ENCODE peak calls at places on chromosome 5, in four cellular contexts. S, I, T and B are unnamed samples.

GRCh38 chr5:65172486-65173129 is 309.1 kb downstream of the ADAMTS6 start:
- DNase-seq in T (no peak), I (no peak), S (no peak), B (no peak)

GRCh38 chr5:151620463-151620844 is 29.3 kb upstream of the FAT2 start:
- DNase-seq in I (no peak), T (no peak), S (no peak), B (no peak)

GRCh38 chr5:160213537-160213936 is 15.8 kb upstream of the FABP6 start:
- DNase-seq in I (no peak), S (peak; percentile 48), T (peak; percentile 73), B (no peak)

GRCh38 chr5:31774779-31775178 is 135.8 kb downstream of the PDZD2 start:
- DNase-seq in I (no peak), S (no peak), T (no peak), B (no peak)

GRCh38 chr5:79181419-79182022 is 54.4 kb upstream of the JMY start:
- DNase-seq in S (no peak), I (no peak), T (no peak), B (no peak)

GRCh38 chr5:136040746-136041415 is 12.1 kb downstream of the TGFBI start:
- DNase-seq in T (no peak), I (no peak), S (no peak), B (no peak)

GRCh38 chr5:135073771-135074345 is 39.8 kb upstream of the PITX1 start:
- DNase-seq in T (no peak), S (no peak), I (no peak), B (no peak)

GRCh38 chr5:33734541-33734940 is 157.2 kb downstream of the ADAMTS12 start:
- DNase-seq in I (no peak), T (no peak), S (no peak), B (no peak)

GRCh38 chr5:94693043-94693822 is 74.8 kb downstream of the SLF1 start:
- DNase-seq in T (peak; percentile 68), I (no peak), S (no peak), B (no peak)

GRCh38 chr5:137564475-137564961 is 65.4 kb upstream of the SPOCK1 start:
- DNase-seq in T (no peak), S (no peak), I (peak; percentile 14), B (no peak)

DNA sequence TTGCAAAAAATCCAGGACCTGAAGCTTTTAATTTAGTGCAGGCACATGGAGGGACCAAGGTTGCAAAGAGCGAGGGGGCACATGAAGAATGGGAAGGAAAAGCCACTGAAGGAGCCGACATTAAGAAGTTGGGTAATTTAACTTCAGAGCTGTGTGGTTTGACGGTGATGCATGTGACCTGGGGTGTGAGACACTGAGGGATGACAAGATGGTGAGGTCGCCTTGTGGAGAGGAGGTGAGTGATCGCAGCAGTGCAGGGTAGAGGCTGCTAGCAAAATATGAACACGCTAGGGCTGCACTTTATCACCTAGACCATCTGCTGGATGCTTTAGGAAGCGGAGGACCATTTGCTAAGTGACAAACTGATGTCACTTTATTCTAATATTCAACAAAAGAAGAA is 339.0 kb upstream of the KIF2A start:
- DNase-seq in I (no peak), T (no peak), S (no peak), B (no peak)
- H3K9me3 ChIP-seq in I (no peaks in the 10 kb centered on the region), T (no peaks in the 10 kb centered on the region), S (no peaks in the 10 kb centered on the region), B (no peaks in the 10 kb centered on the region)

GRCh38 chr5:179008667-179009066 is 13.5 kb upstream of the GRM6 start:
- DNase-seq in T (peak; percentile 47), S (no peak), I (no peak), B (no peak)
- H3K9me3 ChIP-seq in T (no peaks in the 10 kb centered on the region), S (peaks cover 12% of the 10 kb centered on the region), I (peaks cover 4% of the 10 kb centered on the region), B (no peaks in the 10 kb centered on the region)

DNA sequence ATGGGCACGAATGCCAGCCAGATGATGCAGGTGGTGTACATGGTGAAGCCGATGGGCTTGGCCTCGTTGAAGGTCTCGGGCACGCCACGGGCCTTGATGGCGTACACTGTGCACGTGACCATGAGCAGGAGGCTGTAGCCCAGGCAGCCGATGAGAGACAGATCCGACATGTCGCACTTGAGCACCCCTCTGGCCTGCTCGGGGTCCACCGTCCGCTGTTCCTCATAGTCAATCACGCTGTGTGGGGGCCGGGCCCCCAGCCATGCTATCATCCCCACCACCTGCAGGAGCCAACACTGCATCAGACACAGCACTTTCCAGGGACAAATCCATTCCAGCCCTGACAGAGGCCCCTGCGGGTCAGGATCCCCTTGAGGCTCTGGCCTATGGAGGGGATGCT is 12.2 kb downstream of the GRM6 start:
- DNase-seq in I (no peak), S (no peak), T (no peak), B (no peak)
- H3K9me3 ChIP-seq in I (peaks cover 69% of the 10 kb centered on the region), S (peaks cover 24% of the 10 kb centered on the region), T (peaks cover 13% of the 10 kb centered on the region), B (no peaks in the 10 kb centered on the region)

DNA sequence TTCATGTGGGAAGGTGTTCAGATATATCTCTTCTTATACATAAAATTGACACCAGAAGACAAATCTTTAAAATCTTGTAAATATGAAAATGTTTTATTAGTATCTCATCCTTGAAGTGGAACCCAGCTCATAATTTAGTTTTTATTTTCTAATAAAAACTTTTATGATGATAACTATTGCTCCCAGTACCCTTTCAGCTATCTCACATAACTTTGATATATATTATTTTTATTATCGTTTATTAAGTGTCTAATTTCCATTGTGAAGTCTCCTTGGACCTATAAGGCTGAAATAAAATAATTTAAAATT is 16.0 kb downstream of the PCDHB15 start:
- DNase-seq in T (no peak), S (no peak), I (no peak), B (no peak)
- H3K9me3 ChIP-seq in T (peaks cover 62% of the 10 kb centered on the region), S (peaks cover 86% of the 10 kb centered on the region), I (peaks cover 75% of the 10 kb centered on the region), B (peaks cover 21% of the 10 kb centered on the region)

GRCh38 chr5:82340799-82341198 is 62.6 kb upstream of the RPS23 start:
- DNase-seq in S (no peak), I (no peak), T (no peak), B (no peak)

GRCh38 chr5:82339744-82340143 is 61.6 kb upstream of the RPS23 start:
- DNase-seq in I (no peak), S (no peak), T (no peak), B (no peak)

GRCh38 chr5:82341325-82341724 is 63.2 kb upstream of the RPS23 start:
- DNase-seq in S (no peak), T (no peak), I (no peak), B (no peak)

GRCh38 chr5:82336566-82337351 is 58.6 kb upstream of the RPS23 start:
- DNase-seq in T (no peak), I (no peak), S (no peak), B (no peak)

DNA sequence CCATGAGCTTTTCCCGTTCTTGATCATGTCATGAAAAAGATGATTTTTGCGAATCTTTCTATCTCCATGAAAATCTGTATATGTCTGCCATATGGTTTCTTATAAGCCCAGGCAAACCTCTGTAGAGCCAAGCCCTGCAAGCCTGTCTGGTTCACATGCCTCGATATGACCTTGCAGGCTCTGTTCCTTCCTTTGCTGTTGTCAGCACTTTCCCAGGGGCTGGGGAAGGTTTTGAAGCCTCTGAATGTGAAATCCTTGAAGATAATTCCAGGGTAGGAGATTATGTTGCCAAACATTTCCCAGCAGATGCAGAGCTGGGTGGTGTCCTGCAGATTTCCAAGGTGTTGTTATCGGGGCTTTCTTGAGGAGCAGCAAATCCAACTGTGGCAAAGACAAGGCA is 60.6 kb upstream of the RPS23 start:
- DNase-seq in I (no peak), T (no peak), S (no peak), B (no peak)
- H3K9me3 ChIP-seq in I (no peaks in the 10 kb centered on the region), T (no peaks in the 10 kb centered on the region), S (no peaks in the 10 kb centered on the region), B (no peaks in the 10 kb centered on the region)

GRCh38 chr5:1051366-1051720 is 42.7 kb downstream of the NKD2 start:
- DNase-seq in S (no peak), T (no peak), I (no peak), B (no peak)
- H3K9me3 ChIP-seq in S (no peaks in the 10 kb centered on the region), T (no peaks in the 10 kb centered on the region), I (no peaks in the 10 kb centered on the region), B (no peaks in the 10 kb centered on the region)

GRCh38 chr5:178516836-178517235 is 73.4 kb downstream of the COL23A1 start:
- DNase-seq in T (no peak), I (no peak), S (no peak), B (no peak)
- H3K9me3 ChIP-seq in T (no peaks in the 10 kb centered on the region), I (peaks cover 16% of the 10 kb centered on the region), S (peaks cover 11% of the 10 kb centered on the region), B (no peaks in the 10 kb centered on the region)

DNA sequence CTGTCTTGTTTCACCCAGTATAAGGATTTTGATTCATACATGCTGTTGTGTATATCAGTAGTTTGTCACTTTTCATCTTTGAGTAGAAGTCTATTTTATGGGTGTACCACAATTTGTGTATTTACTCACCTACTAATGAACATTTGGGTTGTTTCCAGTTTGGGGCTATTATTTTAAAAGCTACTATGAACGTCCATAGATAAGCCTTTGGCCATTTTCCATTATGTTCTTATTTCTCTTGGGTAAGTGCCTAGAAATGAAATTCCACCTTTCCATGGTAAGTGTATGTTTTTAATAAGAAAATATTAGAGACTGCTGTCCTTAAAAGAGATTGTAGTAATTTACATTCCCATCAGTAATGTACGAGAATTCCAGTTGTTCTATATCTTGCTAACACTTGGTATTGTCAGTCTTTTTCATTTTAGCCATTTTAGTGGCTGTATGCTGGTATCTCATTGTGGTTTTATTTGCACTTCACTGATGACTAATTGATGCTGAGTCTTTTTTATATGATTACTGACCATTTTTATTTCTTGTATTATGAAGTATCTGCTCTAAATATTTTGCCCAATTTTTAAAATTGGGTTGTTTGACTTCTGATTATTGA is 17.9 kb upstream of the PDE8B start:
- DNase-seq in S (no peak), T (no peak), I (no peak), B (no peak)
- H3K9me3 ChIP-seq in S (peaks cover 11% of the 10 kb centered on the region), T (no peaks in the 10 kb centered on the region), I (no peaks in the 10 kb centered on the region), B (no peaks in the 10 kb centered on the region)

GRCh38 chr5:153938131-153938842 is 100.4 kb downstream of the FAM114A2 start:
- DNase-seq in S (no peak), I (no peak), T (no peak), B (no peak)
- H3K9me3 ChIP-seq in S (peaks cover 28% of the 10 kb centered on the region), I (peaks cover 21% of the 10 kb centered on the region), T (peaks cover 5% of the 10 kb centered on the region), B (peaks cover 5% of the 10 kb centered on the region)